ENCODE peak calls at places on chromosome 9, in seven cellular contexts. One of them, this sample, is unnamed.

GRCh38 chr9:116966199-116966598 is 279.1 kb downstream of the TRIM32 start:
- DNase-seq in H1: no peak
- DNase-seq in Peyer's patch: no peak
- DNase-seq in tibial nerve: no peak
- DNase-seq in sigmoid colon: no peak
- DNase-seq in HCT116: no peak
- DNase-seq in uterus: no peak
- DNase-seq in this sample: no peak

GRCh38 chr9:128136816-128137793 is 9.6 kb upstream of the PTGES2 start:
- DNase-seq in sigmoid colon: no peak
- DNase-seq in uterus: no peak
- DNase-seq in HCT116: no peak
- DNase-seq in H1: no peak
- DNase-seq in tibial nerve: no peak
- DNase-seq in Peyer's patch: no peak
- DNase-seq in this sample: no peak

GRCh38 chr9:111349766-111350165 is 19.7 kb upstream of the OR2K2 start:
- DNase-seq in Peyer's patch: no peak
- DNase-seq in HCT116: no peak
- DNase-seq in uterus: no peak
- DNase-seq in H1: no peak
- DNase-seq in sigmoid colon: no peak
- DNase-seq in tibial nerve: no peak
- DNase-seq in this sample: no peak

GRCh38 chr9:116683535-116683934 is 3.6 kb upstream of the TRIM32 start:
- DNase-seq in H1: no peak
- DNase-seq in HCT116: no peak
- DNase-seq in sigmoid colon: no peak
- DNase-seq in tibial nerve: no peak
- DNase-seq in uterus: no peak
- DNase-seq in Peyer's patch: no peak
- DNase-seq in this sample: no peak

GRCh38 chr9:137788561-137789294 is 88.9 kb upstream of the CACNA1B start:
- DNase-seq in tibial nerve: no peak
- DNase-seq in sigmoid colon: peak; percentile 50
- DNase-seq in Peyer's patch: peak; percentile 92
- DNase-seq in HCT116: no peak
- DNase-seq in uterus: no peak
- DNase-seq in H1: no peak
- DNase-seq in this sample: no peak

GRCh38 chr9:95003694-95004451 is 277.4 kb downstream of the AOPEP start:
- DNase-seq in tibial nerve: peak; percentile 39
- DNase-seq in H1: no peak
- DNase-seq in uterus: peak; percentile 58
- DNase-seq in HCT116: no peak
- DNase-seq in sigmoid colon: peak; percentile 86
- DNase-seq in Peyer's patch: no peak
- DNase-seq in this sample: peak; percentile 30

GRCh38 chr9:136886610-136887597 is 588 bp downstream of the TRAF2 start:
- DNase-seq in HCT116: no peak
- DNase-seq in Peyer's patch: peak; percentile 62
- DNase-seq in uterus: no peak
- DNase-seq in sigmoid colon: no peak
- DNase-seq in H1: no peak
- DNase-seq in tibial nerve: no peak
- DNase-seq in this sample: peak; percentile 85

GRCh38 chr9:7185612-7186011 is 427.8 kb downstream of the KDM4C start:
- DNase-seq in H1: peak; percentile 21
- DNase-seq in sigmoid colon: no peak
- DNase-seq in uterus: no peak
- DNase-seq in tibial nerve: no peak
- DNase-seq in Peyer's patch: no peak
- DNase-seq in HCT116: peak; percentile 74
- DNase-seq in this sample: no peak

GRCh38 chr9:78985084-78985738 is 586.6 kb upstream of the TLE4 start:
- DNase-seq in HCT116: no peak
- DNase-seq in uterus: no peak
- DNase-seq in tibial nerve: no peak
- DNase-seq in sigmoid colon: no peak
- DNase-seq in Peyer's patch: no peak
- DNase-seq in H1: no peak
- DNase-seq in this sample: no peak

GRCh38 chr9:110283736-110284135 is 27.4 kb upstream of the TXN start:
- DNase-seq in tibial nerve: no peak
- DNase-seq in Peyer's patch: no peak
- DNase-seq in HCT116: no peak
- DNase-seq in uterus: no peak
- DNase-seq in sigmoid colon: no peak
- DNase-seq in H1: no peak
- DNase-seq in this sample: no peak

GRCh38 chr9:76166436-76166959 is 227.7 kb downstream of the RFK start:
- DNase-seq in tibial nerve: no peak
- DNase-seq in Peyer's patch: no peak
- DNase-seq in HCT116: no peak
- DNase-seq in sigmoid colon: no peak
- DNase-seq in uterus: no peak
- DNase-seq in H1: no peak
- DNase-seq in this sample: no peak

GRCh38 chr9:83996126-83996525 is 15.5 kb downstream of the RMI1 start:
- DNase-seq in sigmoid colon: no peak
- DNase-seq in tibial nerve: no peak
- DNase-seq in uterus: no peak
- DNase-seq in H1: no peak
- DNase-seq in HCT116: no peak
- DNase-seq in Peyer's patch: no peak
- DNase-seq in this sample: no peak

GRCh38 chr9:129863059-129863690 is 27.9 kb downstream of the USP20 start:
- DNase-seq in uterus: no peak
- DNase-seq in tibial nerve: no peak
- DNase-seq in sigmoid colon: no peak
- DNase-seq in HCT116: no peak
- DNase-seq in Peyer's patch: peak; percentile 86
- DNase-seq in H1: no peak
- DNase-seq in this sample: no peak
- TF ChIP-seq POLR2A in uterus: no peak
- TF ChIP-seq POLR2A in tibial nerve: no peak
- TF ChIP-seq POLR2A in sigmoid colon: no peak
- TF ChIP-seq POLR2A in HCT116: no peak
- TF ChIP-seq POLR2A in Peyer's patch: no peak
- TF ChIP-seq POLR2A in H1: no peak
- TF ChIP-seq POLR2A in this sample: no peak

GRCh38 chr9:121654497-121655140 is 3.2 kb downstream of the DAB2IP start:
- DNase-seq in Peyer's patch: no peak
- DNase-seq in H1: no peak
- DNase-seq in uterus: no peak
- DNase-seq in sigmoid colon: no peak
- DNase-seq in tibial nerve: no peak
- DNase-seq in HCT116: no peak
- DNase-seq in this sample: no peak
- TF ChIP-seq POLR2A in Peyer's patch: no peak
- TF ChIP-seq POLR2A in H1: no peak
- TF ChIP-seq POLR2A in uterus: no peak
- TF ChIP-seq POLR2A in sigmoid colon: no peak
- TF ChIP-seq POLR2A in tibial nerve: no peak
- TF ChIP-seq POLR2A in HCT116: no peak
- TF ChIP-seq POLR2A in this sample: no peak

GRCh38 chr9:129140397-129141065 is 29.3 kb downstream of the PTPA start:
- DNase-seq in sigmoid colon: peak; percentile 79
- DNase-seq in uterus: peak; percentile 52
- DNase-seq in H1: no peak
- DNase-seq in HCT116: no peak
- DNase-seq in Peyer's patch: peak; percentile 65
- DNase-seq in tibial nerve: no peak
- DNase-seq in this sample: no peak

GRCh38 chr9:129138476-129139232 is 27.4 kb downstream of the PTPA start:
- DNase-seq in Peyer's patch: peak; percentile 58
- DNase-seq in uterus: peak; percentile 57
- DNase-seq in HCT116: no peak
- DNase-seq in tibial nerve: peak; percentile 37
- DNase-seq in H1: no peak
- DNase-seq in sigmoid colon: peak; percentile 82
- DNase-seq in this sample: no peak

GRCh38 chr9:129139993-129140396 is 28.8 kb downstream of the PTPA start:
- DNase-seq in H1: peak; percentile 93
- DNase-seq in Peyer's patch: peak; percentile 95
- DNase-seq in HCT116: peak; percentile 95
- DNase-seq in sigmoid colon: peak; percentile 98
- DNase-seq in tibial nerve: peak; percentile 95
- DNase-seq in uterus: peak; percentile 91
- DNase-seq in this sample: peak; percentile 81

GRCh38 chr9:129138144-129138462 is 26.9 kb downstream of the PTPA start:
- DNase-seq in sigmoid colon: no peak
- DNase-seq in uterus: no peak
- DNase-seq in H1: no peak
- DNase-seq in Peyer's patch: no peak
- DNase-seq in HCT116: no peak
- DNase-seq in tibial nerve: no peak
- DNase-seq in this sample: no peak

GRCh38 chr9:129139233-129139992 is 28.2 kb downstream of the PTPA start:
- DNase-seq in sigmoid colon: peak; percentile 90
- DNase-seq in HCT116: peak; percentile 71
- DNase-seq in uterus: peak; percentile 76
- DNase-seq in H1: peak; percentile 60
- DNase-seq in Peyer's patch: peak; percentile 91
- DNase-seq in tibial nerve: peak; percentile 77
- DNase-seq in this sample: peak; percentile 74
- TF ChIP-seq POLR2A in sigmoid colon: no peak
- TF ChIP-seq POLR2A in HCT116: peak; percentile 18
- TF ChIP-seq POLR2A in uterus: no peak
- TF ChIP-seq POLR2A in H1: no peak
- TF ChIP-seq POLR2A in Peyer's patch: no peak
- TF ChIP-seq POLR2A in tibial nerve: no peak
- TF ChIP-seq POLR2A in this sample: no peak

GRCh38 chr9:104093162-104093561 is 947 bp upstream of the SMC2 start:
- DNase-seq in uterus: no peak
- DNase-seq in HCT116: no peak
- DNase-seq in sigmoid colon: no peak
- DNase-seq in tibial nerve: no peak
- DNase-seq in Peyer's patch: no peak
- DNase-seq in H1: no peak
- DNase-seq in this sample: no peak

GRCh38 chr9:104094534-104095020 is 468 bp downstream of the SMC2 start:
- DNase-seq in Peyer's patch: no peak
- DNase-seq in H1: no peak
- DNase-seq in tibial nerve: no peak
- DNase-seq in uterus: no peak
- DNase-seq in HCT116: no peak
- DNase-seq in sigmoid colon: no peak
- DNase-seq in this sample: peak; percentile 2

GRCh38 chr9:104092192-104092591 is 1.9 kb upstream of the SMC2 start:
- DNase-seq in Peyer's patch: no peak
- DNase-seq in sigmoid colon: no peak
- DNase-seq in uterus: no peak
- DNase-seq in H1: no peak
- DNase-seq in HCT116: no peak
- DNase-seq in tibial nerve: no peak
- DNase-seq in this sample: no peak

GRCh38 chr9:104091708-104092107 is 2.4 kb upstream of the SMC2 start:
- DNase-seq in Peyer's patch: no peak
- DNase-seq in sigmoid colon: peak; percentile 83
- DNase-seq in uterus: peak; percentile 21
- DNase-seq in tibial nerve: no peak
- DNase-seq in H1: no peak
- DNase-seq in HCT116: no peak
- DNase-seq in this sample: no peak

DNA sequence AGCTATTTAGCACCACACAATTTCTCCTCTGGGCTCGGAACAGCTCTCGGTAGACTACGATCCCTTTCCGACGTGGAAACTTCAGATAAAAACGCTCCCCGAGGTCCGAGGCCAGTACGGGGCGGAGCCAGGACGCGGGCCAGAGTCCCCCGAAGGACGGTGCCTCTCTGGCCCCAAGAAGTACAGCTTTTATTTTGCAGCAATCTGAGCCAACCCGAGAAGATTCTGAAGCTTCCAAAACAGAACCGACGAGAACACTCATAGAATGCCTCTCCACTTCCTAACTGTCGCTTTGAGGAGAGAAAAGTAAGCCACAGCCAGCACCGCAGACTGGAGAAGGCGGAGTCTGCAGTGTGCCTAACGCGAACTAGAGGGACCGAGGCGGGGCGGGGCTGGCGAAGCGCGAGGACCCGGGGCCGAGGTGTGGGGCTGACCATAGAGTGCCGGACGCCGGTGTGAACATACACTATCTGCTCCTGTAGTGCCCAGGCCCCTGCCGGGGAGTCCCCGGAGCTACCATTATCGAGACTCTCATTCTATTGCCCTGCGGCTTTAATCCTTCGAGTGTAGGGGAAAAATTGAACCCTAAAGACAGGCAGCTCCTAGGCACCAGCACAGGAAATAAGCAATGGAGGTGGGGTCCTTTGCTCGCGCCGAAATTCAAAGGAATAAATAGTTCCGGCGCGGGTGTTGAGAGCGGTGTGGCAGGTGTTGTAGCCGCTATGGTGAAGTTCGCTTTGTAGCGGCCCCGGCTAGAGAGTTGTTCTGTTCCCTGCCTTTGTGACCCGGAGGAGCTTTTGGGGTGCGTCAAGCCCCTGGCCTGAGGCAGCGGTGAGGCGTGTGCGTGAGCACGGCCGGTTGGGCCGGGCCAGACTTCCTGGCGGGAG is at the start of gene SMC2:
- DNase-seq in tibial nerve: peak; percentile 83
- DNase-seq in H1: peak; percentile 58
- DNase-seq in HCT116: peak; percentile 80
- DNase-seq in uterus: peak; percentile 94
- DNase-seq in sigmoid colon: peak; percentile 92
- DNase-seq in Peyer's patch: peak; percentile 96
- DNase-seq in this sample: peak; percentile 65
- TF ChIP-seq POLR2A in tibial nerve: peak; percentile 40
- TF ChIP-seq POLR2A in H1: peak; percentile 92
- TF ChIP-seq POLR2A in HCT116: peak; percentile 83
- TF ChIP-seq POLR2A in uterus: peak; percentile 65
- TF ChIP-seq POLR2A in sigmoid colon: peak; percentile 73
- TF ChIP-seq POLR2A in Peyer's patch: peak; percentile 84
- TF ChIP-seq POLR2A in this sample: peak; percentile 93

GRCh38 chr9:16726718-16727451 is 143.6 kb downstream of the BNC2 start:
- DNase-seq in Peyer's patch: peak; percentile 75
- DNase-seq in tibial nerve: peak; percentile 72
- DNase-seq in HCT116: no peak
- DNase-seq in H1: no peak
- DNase-seq in sigmoid colon: peak; percentile 95
- DNase-seq in uterus: peak; percentile 87
- DNase-seq in this sample: no peak
- TF ChIP-seq POLR2A in Peyer's patch: no peak
- TF ChIP-seq POLR2A in tibial nerve: peak; percentile 45
- TF ChIP-seq POLR2A in HCT116: no peak
- TF ChIP-seq POLR2A in H1: peak; percentile 75
- TF ChIP-seq POLR2A in sigmoid colon: peak; percentile 5
- TF ChIP-seq POLR2A in uterus: no peak
- TF ChIP-seq POLR2A in this sample: no peak